ENCODE peak calls at places on chromosomes 7 and 10, in nine cellular contexts. X is CD4-positive, alpha-beta memory T cell; N is DND-41; K is right lobe of liver; V is GM06990; P is fibroblast of lung; J is Peyer's patch; F is tibial artery; B is pancreas. L is an unnamed sample.

GRCh38 chr10:97450828-97451227 is 4.9 kb downstream of the ZDHHC16 start:
- DNase-seq in X (no peak), N (no peak), K (no peak), V (no peak), P (no peak), J (no peak), F (no peak), B (no peak), L (no peak)

GRCh38 chr10:6593140-6593740 is 13.2 kb upstream of the PRKCQ start:
- DNase-seq in X (peak; percentile 25), N (no peak), K (no peak), V (no peak), P (no peak), J (no peak), F (no peak), B (no peak), L (no peak)

GRCh38 chr7:13830604-13830915 is 158.9 kb downstream of the ETV1 start:
- DNase-seq in X (no peak), N (no peak), K (no peak), V (no peak), P (peak; percentile 73), J (no peak), F (no peak), B (no peak), L (no peak)

GRCh38 chr10:90849956-90850749 is 7.7 kb downstream of the HTR7 start:
- DNase-seq in X (no peak), N (no peak), K (no peak), V (no peak), P (peak; percentile 53), J (no peak), F (no peak), B (no peak), L (no peak)

GRCh38 chr10:90162464-90162863 is 461.1 kb downstream of the KIF20B start:
- DNase-seq in X (no peak), N (no peak), K (no peak), V (no peak), P (peak; percentile 86), J (no peak), F (no peak), B (no peak), L (no peak)

GRCh38 chr10:82308641-82309040 is 433.6 kb downstream of the NRG3 start:
- DNase-seq in X (no peak), N (peak; percentile 35), K (no peak), V (no peak), P (no peak), J (no peak), F (no peak), B (no peak), L (no peak)

GRCh38 chr10:117663750-117664149 is 121.2 kb downstream of the EMX2 start:
- DNase-seq in X (no peak), N (no peak), K (no peak), V (peak; percentile 57), P (peak; percentile 66), J (no peak), F (no peak), B (peak; percentile 74), L (no peak)

GRCh38 chr10:69757553-69758309 is 44.0 kb upstream of the COL13A1 start:
- DNase-seq in X (no peak), N (no peak), K (no peak), V (no peak), P (peak; percentile 62), J (no peak), F (peak; percentile 88), B (peak; percentile 23), L (no peak)

GRCh38 chr7:137992042-137992737 is 9.7 kb downstream of the CREB3L2 start:
- DNase-seq in X (no peak), N (no peak), K (no peak), V (no peak), P (peak; percentile 96), J (no peak), F (no peak), B (no peak), L (no peak)

GRCh38 chr10:61869276-61869675 is 32.2 kb upstream of the ARID5B start:
- DNase-seq in X (no peak), N (no peak), K (no peak), V (no peak), P (no peak), J (no peak), F (no peak), B (no peak), L (no peak)

GRCh38 chr7:142461437-142461836 is 203.6 kb upstream of the PRSS58 start:
- DNase-seq in X (no peak), N (no peak), K (no peak), V (no peak), P (peak; percentile 81), J (no peak), F (no peak), B (no peak), L (no peak)

GRCh38 chr10:42615419-42615818 is 23.0 kb downstream of the ZNF33B start:
- DNase-seq in X (no peak), N (no peak), K (no peak), V (no peak), P (peak; percentile 16), J (no peak), F (no peak), B (no peak), L (no peak)

GRCh38 chr7:140918236-140918635 is 6.5 kb downstream of the BRAF start:
- DNase-seq in X (no peak), N (no peak), K (no peak), V (no peak), P (no peak), J (no peak), F (no peak), B (no peak), L (no peak)

DNA sequence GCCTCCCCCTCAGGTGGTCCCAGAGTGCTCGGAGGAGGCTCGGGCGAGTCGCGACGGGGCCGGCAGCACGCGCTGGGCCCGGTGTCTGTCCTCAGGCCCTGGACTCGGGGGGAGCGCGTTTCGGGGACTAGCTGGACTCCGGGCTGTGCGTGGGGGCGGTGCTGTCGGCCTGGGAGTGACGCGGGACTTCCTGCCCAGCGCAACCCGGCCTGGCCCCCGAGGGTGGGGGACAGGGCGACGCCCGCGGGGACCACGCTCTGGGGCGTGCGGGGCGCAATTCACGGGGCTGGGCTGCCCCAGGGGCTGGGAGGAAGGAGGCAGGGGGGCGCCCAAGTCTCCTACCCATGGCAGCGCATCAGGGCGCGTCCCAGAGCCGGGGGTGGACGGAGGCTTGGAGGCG is 2.4 kb upstream of the VENTX start:
- DNase-seq in X (no peak), N (no peak), K (no peak), V (no peak), P (no peak), J (no peak), F (no peak), B (no peak), L (no peak)
- H3K27me3 ChIP-seq in X (peaks cover 22% of the 10 kb centered on the region), N (no peaks in the 10 kb centered on the region), K (no peaks in the 10 kb centered on the region), V (no peaks in the 10 kb centered on the region), P (peaks cover 54% of the 10 kb centered on the region), J (no peaks in the 10 kb centered on the region), F (no peaks in the 10 kb centered on the region), B (peaks cover 26% of the 10 kb centered on the region), L (peaks cover 46% of the 10 kb centered on the region)

GRCh38 chr7:1975581-1975980 is 257.2 kb downstream of the MAD1L1 start:
- DNase-seq in X (no peak), N (no peak), K (no peak), V (no peak), P (no peak), J (no peak), F (peak; percentile 53), B (no peak), L (no peak)

GRCh38 chr7:1977059-1977875 is 255.5 kb downstream of the MAD1L1 start:
- DNase-seq in X (no peak), N (no peak), K (no peak), V (no peak), P (no peak), J (no peak), F (peak; percentile 55), B (no peak), L (no peak)

GRCh38 chr7:1979591-1980560 is 252.9 kb downstream of the MAD1L1 start:
- DNase-seq in X (no peak), N (no peak), K (no peak), V (peak; percentile 55), P (no peak), J (peak; percentile 35), F (peak; percentile 59), B (no peak), L (no peak)

GRCh38 chr7:1978656-1979590 is 253.8 kb downstream of the MAD1L1 start:
- DNase-seq in X (no peak), N (no peak), K (no peak), V (no peak), P (no peak), J (peak; percentile 19), F (peak; percentile 32), B (no peak), L (no peak)

GRCh38 chr7:1977876-1978441 is 254.8 kb downstream of the MAD1L1 start:
- DNase-seq in X (no peak), N (no peak), K (no peak), V (no peak), P (no peak), J (no peak), F (peak; percentile 58), B (no peak), L (no peak)
- H3K27me3 ChIP-seq in X (no peaks in the 10 kb centered on the region), N (no peaks in the 10 kb centered on the region), K (no peaks in the 10 kb centered on the region), V (no peaks in the 10 kb centered on the region), P (no peaks in the 10 kb centered on the region), J (no peaks in the 10 kb centered on the region), F (no peaks in the 10 kb centered on the region), B (no peaks in the 10 kb centered on the region), L (no peaks in the 10 kb centered on the region)

DNA sequence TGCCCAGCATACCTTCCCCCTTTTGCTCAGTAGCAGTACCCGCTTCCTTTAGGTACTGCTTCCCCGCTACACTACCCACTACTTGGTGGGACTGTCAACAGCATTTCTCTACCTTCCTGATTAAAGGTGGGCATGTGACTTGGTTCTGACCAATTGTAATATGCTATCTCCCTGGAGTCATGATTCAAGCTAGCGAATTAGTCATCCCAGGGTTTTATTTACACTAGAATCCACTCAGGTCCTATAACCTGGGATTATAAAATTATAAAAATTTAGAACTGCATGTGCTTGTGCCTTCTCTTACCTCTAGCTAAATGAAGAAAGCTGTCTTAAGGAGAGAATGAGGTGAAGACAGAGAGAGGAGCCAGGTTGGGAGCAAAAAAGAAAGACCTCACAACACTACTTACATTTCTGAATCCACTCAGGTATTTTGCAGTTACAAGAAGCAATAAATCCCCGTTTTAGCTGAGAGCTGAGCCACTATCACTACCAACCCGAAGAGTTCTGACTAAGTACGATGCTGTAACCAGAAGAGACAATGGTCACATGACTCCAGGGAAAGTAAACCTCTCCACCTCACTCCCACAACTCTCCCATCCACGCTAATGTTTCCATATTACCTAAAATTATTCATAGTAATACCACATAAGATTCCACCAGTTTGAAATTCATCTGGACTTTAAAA is 9.7 kb downstream of the GBX1 start:
- DNase-seq in X (no peak), N (no peak), K (peak; percentile 6), V (no peak), P (no peak), J (no peak), F (no peak), B (no peak), L (no peak)
- H3K27me3 ChIP-seq in X (peaks cover 11% of the 10 kb centered on the region), N (peaks cover 43% of the 10 kb centered on the region), K (no peaks in the 10 kb centered on the region), V (peaks cover 2% of the 10 kb centered on the region), P (peaks cover 41% of the 10 kb centered on the region), J (no peaks in the 10 kb centered on the region), F (no peaks in the 10 kb centered on the region), B (peaks cover 13% of the 10 kb centered on the region), L (no peaks in the 10 kb centered on the region)

DNA sequence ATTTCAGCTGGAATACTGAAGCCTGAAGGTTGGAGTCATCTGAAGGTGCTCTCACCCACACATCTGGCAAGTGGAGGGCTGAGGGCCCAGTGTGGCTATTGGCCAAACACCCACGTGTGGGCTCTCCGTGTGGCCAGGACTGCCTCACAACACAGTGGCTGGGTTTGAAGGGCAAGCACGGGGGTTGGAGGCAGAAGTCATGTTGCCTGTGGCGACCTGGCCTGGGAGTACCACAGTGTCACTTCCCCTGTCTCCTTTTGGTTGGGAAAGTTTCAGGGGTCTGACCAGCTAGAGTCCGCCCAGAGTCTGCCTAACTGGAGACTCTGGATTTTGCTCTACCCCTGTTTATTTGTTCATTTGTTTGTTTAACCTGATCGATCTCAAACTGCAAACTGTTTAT is 169.5 kb downstream of the DNAJB6 start:
- DNase-seq in X (no peak), N (no peak), K (peak; percentile 34), V (no peak), P (no peak), J (no peak), F (no peak), B (no peak), L (no peak)
- H3K27me3 ChIP-seq in X (no peaks in the 10 kb centered on the region), N (peaks cover 6% of the 10 kb centered on the region), K (no peaks in the 10 kb centered on the region), V (no peaks in the 10 kb centered on the region), P (no peaks in the 10 kb centered on the region), J (no peaks in the 10 kb centered on the region), F (no peaks in the 10 kb centered on the region), B (peaks cover 3% of the 10 kb centered on the region), L (no peaks in the 10 kb centered on the region)